ENCODE peak calls at places on chromosomes 13 and 19, in ten cellular contexts. H is CD8-positive, alpha-beta T cell; C is cardiac fibroblast; S is esophagus squamous epithelium; P is glutamatergic neuron; Q is AG04450; B is mucosa of descending colon; J is fibroblast of the aortic adventitia; X is stomach; K is WTC11. O is an unnamed sample.

GRCh38 chr13:100523437-100523836 is 65.2 kb downstream of the GGACT start:
- DNase-seq in K (no peak), S (no peak), P (no peak), C (no peak), B (no peak), X (no peak), J (no peak), H (no peak), Q (no peak), O (no peak)

GRCh38 chr13:29479716-29480492 is 115.6 kb downstream of the SLC7A1 start:
- DNase-seq in X (no peak), P (no peak), B (no peak), J (no peak), S (no peak), H (no peak), C (peak; percentile 31), Q (no peak), K (no peak), O (no peak)

GRCh38 chr19:35262101-35262761 is 6.5 kb upstream of the USF2 start:
- DNase-seq in X (peak; percentile 63), B (no peak), K (peak; percentile 11), Q (no peak), J (no peak), C (no peak), S (no peak), H (no peak), P (no peak), O (no peak)

GRCh38 chr13:30034448-30034795 is 184.0 kb upstream of the UBL3 start:
- DNase-seq in S (no peak), P (no peak), C (peak; percentile 27), X (no peak), K (no peak), Q (no peak), H (no peak), B (no peak), J (peak; percentile 88), O (no peak)

GRCh38 chr13:85241045-85241444 is 558.2 kb downstream of the SLITRK6 start:
- DNase-seq in Q (peak; percentile 24), C (peak; percentile 11), J (peak; percentile 13), H (no peak), S (no peak), P (no peak), X (no peak), K (no peak), B (no peak), O (no peak)

GRCh38 chr13:97028441-97029299 is 34.4 kb upstream of the OXGR1 start:
- DNase-seq in S (no peak), B (peak; percentile 85), H (peak; percentile 41), Q (no peak), P (peak; percentile 74), J (peak; percentile 62), K (peak; percentile 58), X (peak; percentile 67), C (peak; percentile 76), O (peak; percentile 35)

GRCh38 chr13:113327766-113328391 is 30.8 kb downstream of the LAMP1 start:
- DNase-seq in K (no peak), B (no peak), C (no peak), X (no peak), S (no peak), J (no peak), H (no peak), P (no peak), Q (no peak), O (no peak)

GRCh38 chr13:98222816-98223215 is 45.7 kb upstream of the RNF113B start:
- DNase-seq in K (no peak), S (no peak), C (no peak), P (no peak), H (no peak), Q (no peak), J (no peak), X (no peak), B (no peak), O (no peak)

GRCh38 chr19:52237771-52238400 is 31.5 kb upstream of the ZNF766 start:
- DNase-seq in X (peak; percentile 59), Q (peak; percentile 54), S (no peak), K (peak; percentile 59), J (peak; percentile 77), C (peak; percentile 78), P (peak; percentile 66), B (peak; percentile 70), H (peak; percentile 53), O (peak; percentile 72)

GRCh38 chr19:49889038-49889686 is 7.5 kb downstream of the IL4I1 start:
- DNase-seq in H (no peak), Q (no peak), P (peak; percentile 69), S (no peak), C (no peak), J (no peak), K (no peak), X (no peak), B (no peak), O (no peak)

GRCh38 chr19:49890349-49891311 is 6.1 kb downstream of the IL4I1 start:
- DNase-seq in X (peak; percentile 57), J (no peak), B (peak; percentile 77), H (peak; percentile 67), C (no peak), Q (no peak), K (peak; percentile 85), S (no peak), P (peak; percentile 75), O (peak; percentile 62)

GRCh38 chr19:49891393-49891792 is 5.3 kb downstream of the IL4I1 start:
- DNase-seq in X (no peak), S (no peak), J (no peak), H (no peak), B (no peak), P (peak; percentile 20), C (no peak), K (no peak), Q (no peak), O (no peak)

GRCh38 chr19:49888478-49888901 is 8.2 kb downstream of the IL4I1 start:
- DNase-seq in Q (no peak), S (no peak), P (peak; percentile 20), K (no peak), C (no peak), B (no peak), J (no peak), X (no peak), H (no peak), O (no peak)

GRCh38 chr19:49889687-49890348 is 6.9 kb downstream of the IL4I1 start:
- DNase-seq in P (peak; percentile 82), Q (no peak), J (peak; percentile 63), C (peak; percentile 75), B (peak; percentile 79), K (peak; percentile 89), X (peak; percentile 77), H (peak; percentile 77), S (no peak), O (peak; percentile 78)
- TF ChIP-seq CTCF in P (peak; percentile 82), Q (peak; percentile 59), J (peak; percentile 64), C (peak; percentile 59), B (peak; percentile 79), K (peak; percentile 66), X (peak; percentile 49), H (peak; percentile 89), S (peak; percentile 70), O (peak; percentile 85)

GRCh38 chr19:47511128-47511517 is 3.7 kb downstream of the NAPA start:
- DNase-seq in K (no peak), X (peak; percentile 65), H (no peak), P (no peak), C (no peak), J (no peak), S (no peak), B (no peak), Q (no peak), O (peak; percentile 93)

GRCh38 chr19:47509973-47510372 is 4.9 kb downstream of the NAPA start:
- DNase-seq in S (no peak), J (no peak), C (no peak), Q (no peak), X (peak; percentile 67), H (no peak), K (no peak), B (no peak), P (no peak), O (peak; percentile 78)

GRCh38 chr19:47511681-47512080 is 3.2 kb downstream of the NAPA start:
- DNase-seq in K (no peak), Q (peak; percentile 21), X (no peak), J (peak; percentile 26), P (peak; percentile 79), B (no peak), H (no peak), C (peak; percentile 52), S (no peak), O (no peak)

GRCh38 chr19:47509170-47509847 is 5.6 kb downstream of the NAPA start:
- DNase-seq in X (no peak), H (no peak), Q (no peak), B (no peak), S (no peak), P (no peak), J (no peak), C (no peak), K (no peak), O (no peak)

DNA sequence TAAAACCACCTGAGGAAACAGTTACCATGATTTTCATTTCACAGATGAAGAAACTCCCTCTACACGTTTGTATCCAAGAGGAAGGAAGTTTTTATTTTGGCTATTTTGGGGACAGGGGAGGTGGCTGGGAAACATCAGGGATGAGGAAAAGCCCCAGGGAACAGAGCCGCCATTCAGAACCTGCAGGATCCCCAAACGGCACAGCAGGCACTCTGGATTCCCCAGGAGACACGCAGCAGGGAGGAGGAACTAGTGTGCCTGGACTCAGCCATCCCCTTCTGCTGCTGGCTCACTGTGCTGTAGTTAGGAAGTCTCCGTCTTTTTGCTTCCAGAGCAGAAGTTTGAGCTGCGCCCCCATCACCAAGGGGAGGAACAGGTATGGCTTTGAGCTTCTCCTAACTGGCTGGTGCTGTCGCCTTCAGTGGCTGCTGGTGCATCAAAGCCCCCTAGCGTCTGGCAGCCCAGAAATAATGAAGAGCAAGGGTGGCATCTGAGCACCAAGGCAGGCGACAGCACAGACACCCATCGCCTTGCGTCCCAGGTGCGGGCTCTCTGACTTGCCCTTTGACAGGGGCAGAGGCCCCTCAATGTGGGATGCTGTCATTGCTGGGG is 4.2 kb downstream of the NAPA start:
- DNase-seq in J (no peak), Q (no peak), S (no peak), C (no peak), H (no peak), P (no peak), X (no peak), B (no peak), K (no peak), O (no peak)
- TF ChIP-seq CTCF in J (no peak), Q (no peak), S (no peak), C (no peak), H (no peak), P (no peak), X (no peak), B (no peak), K (no peak), O (no peak)

DNA sequence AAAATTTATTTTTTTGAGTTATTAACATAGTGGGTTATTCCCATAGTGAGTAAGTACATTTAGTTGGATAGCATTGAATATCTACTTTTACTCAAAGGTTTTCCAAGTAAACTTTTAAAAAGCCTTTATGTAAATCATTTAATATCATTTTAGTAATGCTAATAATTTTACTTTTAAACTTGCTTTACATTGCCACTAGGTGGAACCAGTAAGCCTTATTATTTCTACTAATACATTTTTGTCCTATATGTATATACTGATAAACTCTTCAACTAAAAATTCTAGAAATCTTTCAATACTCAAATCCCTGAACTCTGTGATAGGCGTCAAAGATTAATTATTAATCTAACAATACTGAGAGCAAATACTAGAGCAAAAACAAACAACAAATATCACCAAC is 1709.2 kb upstream of the PCDH20 start:
- DNase-seq in P (no peak), X (no peak), C (peak; percentile 52), S (no peak), K (no peak), H (no peak), Q (no peak), B (no peak), J (peak; percentile 38), O (no peak)
- TF ChIP-seq CTCF in P (peak; percentile 81), X (no peak), C (peak; percentile 16), S (no peak), K (peak; percentile 26), H (no peak), Q (peak; percentile 50), B (no peak), J (no peak), O (peak; percentile 27)

GRCh38 chr13:38866649-38867048 is 124.0 kb downstream of the STOML3 start:
- DNase-seq in H (no peak), X (no peak), S (no peak), P (no peak), Q (no peak), B (peak; percentile 15), C (no peak), J (no peak), K (no peak), O (no peak)
- TF ChIP-seq CTCF in H (no peak), X (peak; percentile 9), S (no peak), P (no peak), Q (no peak), B (no peak), C (no peak), J (no peak), K (no peak), O (no peak)